ENCODE peak calls at places on chromosome 4, in eight cellular contexts. M, F, U, N, K, J, I and Z are unnamed samples.

GRCh38 chr4:110059556-110060191 is 138.7 kb downstream of the ELOVL6 start:
- DNase-seq in M (peak; percentile 54), F (no peak), U (no peak), N (peak; percentile 13), K (no peak), J (no peak), I (no peak), Z (no peak)

GRCh38 chr4:57249083-57249482 is 138.9 kb upstream of the IGFBP7 start:
- DNase-seq in M (no peak), F (peak; percentile 86), U (no peak), N (peak; percentile 4), K (no peak), J (no peak), I (no peak), Z (no peak)

GRCh38 chr4:986949-987688 is at the start of gene IDUA:
- DNase-seq in M (no peak), F (peak; percentile 63), U (peak; percentile 79), N (peak; percentile 53), K (peak; percentile 65), J (peak; percentile 89), I (peak; percentile 61), Z (peak; percentile 90)

GRCh38 chr4:143700060-143700419 is 435 bp downstream of the FREM3 start:
- DNase-seq in M (no peak), F (peak; percentile 16), U (no peak), N (no peak), K (peak; percentile 61), J (no peak), I (no peak), Z (peak; percentile 25)

GRCh38 chr4:39354178-39354503 is 12.0 kb downstream of the RFC1 start:
- DNase-seq in M (no peak), F (peak; percentile 1), U (no peak), N (no peak), K (no peak), J (no peak), I (no peak), Z (peak; percentile 12)

GRCh38 chr4:23923141-23923540 is 33.3 kb upstream of the PPARGC1A start:
- DNase-seq in M (no peak), F (no peak), U (no peak), N (no peak), K (no peak), J (no peak), I (no peak), Z (no peak)

GRCh38 chr4:185654311-185654710 is 119.0 kb upstream of the PDLIM3 start:
- DNase-seq in M (no peak), F (no peak), U (no peak), N (no peak), K (no peak), J (no peak), I (no peak), Z (no peak)

GRCh38 chr4:119810001-119810400 is 181.4 kb upstream of the PDE5A start:
- DNase-seq in M (no peak), F (no peak), U (no peak), N (peak; percentile 50), K (no peak), J (no peak), I (no peak), Z (no peak)

GRCh38 chr4:76028242-76028859 is 5.1 kb upstream of the CXCL10 start:
- DNase-seq in M (no peak), F (no peak), U (no peak), N (peak; percentile 17), K (no peak), J (no peak), I (no peak), Z (no peak)

GRCh38 chr4:36316544-36317082 is 35.2 kb downstream of the DTHD1 start:
- DNase-seq in M (no peak), F (peak; percentile 71), U (no peak), N (peak; percentile 27), K (no peak), J (no peak), I (no peak), Z (no peak)

GRCh38 chr4:79042079-79042674 is 102.9 kb upstream of the PAQR3 start:
- DNase-seq in M (no peak), F (peak; percentile 16), U (peak; percentile 47), N (peak; percentile 22), K (peak; percentile 45), J (peak; percentile 5), I (peak; percentile 13), Z (peak; percentile 42)

GRCh38 chr4:3263053-3263958 is 14.3 kb downstream of the MSANTD1 start:
- DNase-seq in M (no peak), F (no peak), U (no peak), N (no peak), K (no peak), J (no peak), I (no peak), Z (no peak)

GRCh38 chr4:93814722-93815121 is 13.8 kb upstream of the ATOH1 start:
- DNase-seq in M (no peak), F (no peak), U (no peak), N (no peak), K (peak; percentile 41), J (no peak), I (no peak), Z (no peak)

GRCh38 chr4:89653012-89653411 is 183.9 kb downstream of the SNCA start:
- DNase-seq in M (no peak), F (no peak), U (no peak), N (no peak), K (no peak), J (no peak), I (no peak), Z (no peak)

GRCh38 chr4:182449186-182449880 is 206.1 kb downstream of the TENM3 start:
- DNase-seq in M (no peak), F (peak; percentile 68), U (peak; percentile 8), N (peak; percentile 49), K (peak; percentile 92), J (no peak), I (no peak), Z (no peak)

GRCh38 chr4:182448281-182449151 is 205.3 kb downstream of the TENM3 start:
- DNase-seq in M (no peak), F (peak; percentile 96), U (peak; percentile 87), N (peak; percentile 93), K (peak; percentile 97), J (peak; percentile 57), I (peak; percentile 59), Z (peak; percentile 96)

GRCh38 chr4:182449960-182450359 is 206.8 kb downstream of the TENM3 start:
- DNase-seq in M (no peak), F (peak; percentile 23), U (peak; percentile 5), N (no peak), K (no peak), J (no peak), I (no peak), Z (no peak)

GRCh38 chr4:182443070-182443469 is 199.9 kb downstream of the TENM3 start:
- DNase-seq in M (no peak), F (no peak), U (no peak), N (no peak), K (peak; percentile 21), J (no peak), I (no peak), Z (no peak)

GRCh38 chr4:182447938-182448280 is 204.7 kb downstream of the TENM3 start:
- DNase-seq in M (no peak), F (peak; percentile 21), U (no peak), N (no peak), K (no peak), J (no peak), I (no peak), Z (peak; percentile 28)
- H2AFZ ChIP-seq in M (no peak overlapping the region), F (no peak overlapping the region), U (peak overlapping the region; percentile 91), N (peak overlapping the region; percentile 95), K (peak overlapping the region; percentile 48), J (no peak overlapping the region), I (no peak overlapping the region), Z (peak overlapping the region; percentile 91)

DNA sequence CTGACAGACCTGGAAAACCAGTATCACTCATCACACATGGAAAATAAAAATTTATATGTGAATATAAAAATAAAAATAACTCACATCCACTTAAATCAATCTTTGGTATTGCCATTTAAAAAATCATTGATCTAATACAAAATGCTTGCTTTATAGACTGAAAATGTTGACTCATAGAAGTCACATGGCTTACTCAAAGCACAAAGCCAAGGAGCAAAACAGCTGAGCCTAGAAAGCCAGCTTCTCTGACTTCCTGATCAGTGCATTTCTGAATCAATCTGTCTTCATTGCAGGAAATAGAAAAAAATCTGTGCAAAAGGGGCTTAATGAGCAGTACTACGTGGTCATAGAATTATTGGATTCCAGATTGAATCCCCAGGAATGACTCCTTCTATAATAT is 176.9 kb upstream of the HS3ST1 start:
- DNase-seq in M (no peak), F (no peak), U (no peak), N (peak; percentile 50), K (no peak), J (no peak), I (no peak), Z (no peak)
- H2AFZ ChIP-seq in M (no peak overlapping the region), F (no peak overlapping the region), U (no peak overlapping the region), N (no peak overlapping the region), K (no peak overlapping the region), J (no peak overlapping the region), I (peak overlapping the region; percentile 65), Z (no peak overlapping the region)

GRCh38 chr4:6768539-6768905 is 14.0 kb upstream of the KIAA0232 start:
- DNase-seq in M (no peak), F (peak; percentile 48), U (peak; percentile 43), N (peak; percentile 37), K (no peak), J (no peak), I (no peak), Z (no peak)
- H2AFZ ChIP-seq in M (no peak overlapping the region), F (no peak overlapping the region), U (no peak overlapping the region), N (peak overlapping the region; percentile 75), K (no peak overlapping the region), J (peak overlapping the region; percentile 52), I (peak overlapping the region; percentile 40), Z (no peak overlapping the region)

GRCh38 chr4:80125252-80126177 is 52.5 kb upstream of the ANTXR2 start:
- DNase-seq in M (no peak), F (peak; percentile 32), U (peak; percentile 30), N (peak; percentile 50), K (peak; percentile 50), J (no peak), I (peak; percentile 18), Z (no peak)

GRCh38 chr4:80128941-80129340 is 55.9 kb upstream of the ANTXR2 start:
- DNase-seq in M (no peak), F (no peak), U (no peak), N (no peak), K (no peak), J (no peak), I (no peak), Z (no peak)

GRCh38 chr4:80127870-80128419 is 54.9 kb upstream of the ANTXR2 start:
- DNase-seq in M (no peak), F (no peak), U (no peak), N (no peak), K (no peak), J (no peak), I (no peak), Z (no peak)

GRCh38 chr4:80124246-80125211 is 51.5 kb upstream of the ANTXR2 start:
- DNase-seq in M (no peak), F (no peak), U (no peak), N (no peak), K (no peak), J (no peak), I (no peak), Z (no peak)

DNA sequence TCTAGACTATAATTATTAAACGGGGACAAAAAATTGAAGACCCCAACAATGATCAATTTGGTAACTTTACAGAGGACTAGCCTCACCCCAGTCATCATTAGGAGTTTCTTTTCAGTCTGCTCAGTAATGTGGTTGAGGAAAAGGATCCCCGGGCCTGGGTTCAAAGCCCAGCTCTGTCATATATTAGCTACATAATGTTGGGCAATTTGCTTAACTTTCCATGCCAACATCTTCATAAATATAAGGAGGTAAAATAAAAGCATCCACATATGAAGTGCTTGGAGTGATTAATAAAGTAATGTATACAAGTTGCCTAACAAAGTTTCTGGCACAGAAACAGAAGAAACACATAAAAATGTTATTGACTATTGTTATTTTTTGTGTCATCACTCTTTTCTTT is 53.4 kb upstream of the ANTXR2 start:
- DNase-seq in M (no peak), F (no peak), U (no peak), N (no peak), K (no peak), J (no peak), I (no peak), Z (no peak)
- H2AFZ ChIP-seq in M (no peak overlapping the region), F (no peak overlapping the region), U (no peak overlapping the region), N (no peak overlapping the region), K (no peak overlapping the region), J (no peak overlapping the region), I (peak overlapping the region; percentile 84), Z (no peak overlapping the region)